ENCODE peak calls at places on chromosome 19, in nine cellular contexts. One of them, this sample, is unnamed.

GRCh38 chr19:19209372-19209771 is 2.4 kb upstream of the NCAN start:
- DNase-seq in fibroblast of pulmonary artery: no peak
- DNase-seq in endothelial cell: no peak
- DNase-seq in stimulated activated CD8-positive, alpha-beta memory T cell treated with anti-CD3 and anti-CD28 coated beads, Interleukin-7, amount 100 ng/mL, for 24 hours: no peak
- DNase-seq in DMS153: no peak
- DNase-seq in GM03348: no peak
- DNase-seq in AG20443: no peak
- DNase-seq in activated CD8-positive, alpha-beta T cell treated with anti-CD3 and anti-CD28 coated beads for 36 hours: no peak
- DNase-seq in neural progenitor cell: no peak
- DNase-seq in this sample: no peak

GRCh38 chr19:52941941-52942370 is 18.7 kb upstream of the ZNF888 start:
- DNase-seq in fibroblast of pulmonary artery: peak
- DNase-seq in endothelial cell: no peak
- DNase-seq in stimulated activated CD8-positive, alpha-beta memory T cell treated with anti-CD3 and anti-CD28 coated beads, Interleukin-7, amount 100 ng/mL, for 24 hours: no peak
- DNase-seq in DMS153: no peak
- DNase-seq in GM03348: peak
- DNase-seq in AG20443: peak
- DNase-seq in activated CD8-positive, alpha-beta T cell treated with anti-CD3 and anti-CD28 coated beads for 36 hours: peak
- DNase-seq in neural progenitor cell: peak
- DNase-seq in this sample: peak

GRCh38 chr19:50425581-50425980 is 6.8 kb downstream of the SPIB start:
- DNase-seq in fibroblast of pulmonary artery: no peak
- DNase-seq in endothelial cell: no peak
- DNase-seq in stimulated activated CD8-positive, alpha-beta memory T cell treated with anti-CD3 and anti-CD28 coated beads, Interleukin-7, amount 100 ng/mL, for 24 hours: no peak
- DNase-seq in DMS153: no peak
- DNase-seq in GM03348: no peak
- DNase-seq in AG20443: no peak
- DNase-seq in activated CD8-positive, alpha-beta T cell treated with anti-CD3 and anti-CD28 coated beads for 36 hours: no peak
- DNase-seq in neural progenitor cell: no peak
- DNase-seq in this sample: no peak

GRCh38 chr19:39052243-39052746 is 19.9 kb upstream of the FBXO27 start:
- DNase-seq in fibroblast of pulmonary artery: peak
- DNase-seq in endothelial cell: peak
- DNase-seq in stimulated activated CD8-positive, alpha-beta memory T cell treated with anti-CD3 and anti-CD28 coated beads, Interleukin-7, amount 100 ng/mL, for 24 hours: peak
- DNase-seq in DMS153: no peak
- DNase-seq in GM03348: peak
- DNase-seq in AG20443: peak
- DNase-seq in activated CD8-positive, alpha-beta T cell treated with anti-CD3 and anti-CD28 coated beads for 36 hours: peak
- DNase-seq in neural progenitor cell: peak
- DNase-seq in this sample: peak

GRCh38 chr19:31427857-31428256 is 78.6 kb upstream of the TSHZ3 start:
- DNase-seq in fibroblast of pulmonary artery: peak
- DNase-seq in endothelial cell: no peak
- DNase-seq in stimulated activated CD8-positive, alpha-beta memory T cell treated with anti-CD3 and anti-CD28 coated beads, Interleukin-7, amount 100 ng/mL, for 24 hours: no peak
- DNase-seq in DMS153: no peak
- DNase-seq in GM03348: peak
- DNase-seq in AG20443: no peak
- DNase-seq in activated CD8-positive, alpha-beta T cell treated with anti-CD3 and anti-CD28 coated beads for 36 hours: no peak
- DNase-seq in neural progenitor cell: no peak
- DNase-seq in this sample: no peak

GRCh38 chr19:53912653-53913052 is 3.6 kb downstream of the CACNG7 start:
- DNase-seq in fibroblast of pulmonary artery: no peak
- DNase-seq in endothelial cell: peak
- DNase-seq in stimulated activated CD8-positive, alpha-beta memory T cell treated with anti-CD3 and anti-CD28 coated beads, Interleukin-7, amount 100 ng/mL, for 24 hours: no peak
- DNase-seq in DMS153: no peak
- DNase-seq in GM03348: no peak
- DNase-seq in AG20443: no peak
- DNase-seq in activated CD8-positive, alpha-beta T cell treated with anti-CD3 and anti-CD28 coated beads for 36 hours: peak
- DNase-seq in neural progenitor cell: peak
- DNase-seq in this sample: peak

GRCh38 chr19:1373534-1374249 is 10.0 kb upstream of the NDUFS7 start:
- DNase-seq in fibroblast of pulmonary artery: peak
- DNase-seq in endothelial cell: no peak
- DNase-seq in stimulated activated CD8-positive, alpha-beta memory T cell treated with anti-CD3 and anti-CD28 coated beads, Interleukin-7, amount 100 ng/mL, for 24 hours: no peak
- DNase-seq in DMS153: no peak
- DNase-seq in GM03348: no peak
- DNase-seq in AG20443: no peak
- DNase-seq in activated CD8-positive, alpha-beta T cell treated with anti-CD3 and anti-CD28 coated beads for 36 hours: no peak
- DNase-seq in neural progenitor cell: no peak
- DNase-seq in this sample: no peak

GRCh38 chr19:54517483-54517882 is 14.9 kb downstream of the LAIR2 start:
- DNase-seq in fibroblast of pulmonary artery: peak
- DNase-seq in endothelial cell: peak
- DNase-seq in stimulated activated CD8-positive, alpha-beta memory T cell treated with anti-CD3 and anti-CD28 coated beads, Interleukin-7, amount 100 ng/mL, for 24 hours: peak
- DNase-seq in DMS153: peak
- DNase-seq in GM03348: peak
- DNase-seq in AG20443: peak
- DNase-seq in activated CD8-positive, alpha-beta T cell treated with anti-CD3 and anti-CD28 coated beads for 36 hours: peak
- DNase-seq in neural progenitor cell: peak
- DNase-seq in this sample: peak

GRCh38 chr19:45952691-45953505 is 20.8 kb downstream of the NOVA2 start:
- DNase-seq in fibroblast of pulmonary artery: peak
- DNase-seq in endothelial cell: peak
- DNase-seq in stimulated activated CD8-positive, alpha-beta memory T cell treated with anti-CD3 and anti-CD28 coated beads, Interleukin-7, amount 100 ng/mL, for 24 hours: peak
- DNase-seq in DMS153: peak
- DNase-seq in GM03348: peak
- DNase-seq in AG20443: peak
- DNase-seq in activated CD8-positive, alpha-beta T cell treated with anti-CD3 and anti-CD28 coated beads for 36 hours: peak
- DNase-seq in neural progenitor cell: peak
- DNase-seq in this sample: no peak

GRCh38 chr19:7397687-7398086 is 49.0 kb downstream of the ARHGEF18 start:
- DNase-seq in fibroblast of pulmonary artery: peak
- DNase-seq in endothelial cell: no peak
- DNase-seq in stimulated activated CD8-positive, alpha-beta memory T cell treated with anti-CD3 and anti-CD28 coated beads, Interleukin-7, amount 100 ng/mL, for 24 hours: no peak
- DNase-seq in DMS153: no peak
- DNase-seq in GM03348: no peak
- DNase-seq in AG20443: peak
- DNase-seq in activated CD8-positive, alpha-beta T cell treated with anti-CD3 and anti-CD28 coated beads for 36 hours: no peak
- DNase-seq in neural progenitor cell: no peak
- DNase-seq in this sample: no peak

GRCh38 chr19:53333071-53333465 is 481 bp upstream of the ZNF845 start:
- DNase-seq in fibroblast of pulmonary artery: no peak
- DNase-seq in endothelial cell: peak
- DNase-seq in stimulated activated CD8-positive, alpha-beta memory T cell treated with anti-CD3 and anti-CD28 coated beads, Interleukin-7, amount 100 ng/mL, for 24 hours: peak
- DNase-seq in DMS153: peak
- DNase-seq in GM03348: peak
- DNase-seq in AG20443: peak
- DNase-seq in activated CD8-positive, alpha-beta T cell treated with anti-CD3 and anti-CD28 coated beads for 36 hours: peak
- DNase-seq in neural progenitor cell: peak
- DNase-seq in this sample: no peak

GRCh38 chr19:3586124-3586626 is 897 bp downstream of the GIPC3 start:
- DNase-seq in fibroblast of pulmonary artery: no peak
- DNase-seq in endothelial cell: peak
- DNase-seq in stimulated activated CD8-positive, alpha-beta memory T cell treated with anti-CD3 and anti-CD28 coated beads, Interleukin-7, amount 100 ng/mL, for 24 hours: no peak
- DNase-seq in DMS153: no peak
- DNase-seq in GM03348: no peak
- DNase-seq in AG20443: no peak
- DNase-seq in activated CD8-positive, alpha-beta T cell treated with anti-CD3 and anti-CD28 coated beads for 36 hours: peak
- DNase-seq in neural progenitor cell: peak
- DNase-seq in this sample: peak

GRCh38 chr19:50830266-50831025 is 2.9 kb downstream of the KLK15 start:
- DNase-seq in fibroblast of pulmonary artery: no peak
- DNase-seq in endothelial cell: no peak
- DNase-seq in stimulated activated CD8-positive, alpha-beta memory T cell treated with anti-CD3 and anti-CD28 coated beads, Interleukin-7, amount 100 ng/mL, for 24 hours: no peak
- DNase-seq in DMS153: no peak
- DNase-seq in GM03348: no peak
- DNase-seq in AG20443: no peak
- DNase-seq in activated CD8-positive, alpha-beta T cell treated with anti-CD3 and anti-CD28 coated beads for 36 hours: no peak
- DNase-seq in neural progenitor cell: no peak
- DNase-seq in this sample: no peak

GRCh38 chr19:2478324-2478755 is 2.4 kb downstream of the GADD45B start:
- DNase-seq in fibroblast of pulmonary artery: peak
- DNase-seq in endothelial cell: no peak
- DNase-seq in stimulated activated CD8-positive, alpha-beta memory T cell treated with anti-CD3 and anti-CD28 coated beads, Interleukin-7, amount 100 ng/mL, for 24 hours: no peak
- DNase-seq in DMS153: peak
- DNase-seq in GM03348: peak
- DNase-seq in AG20443: no peak
- DNase-seq in activated CD8-positive, alpha-beta T cell treated with anti-CD3 and anti-CD28 coated beads for 36 hours: peak
- DNase-seq in neural progenitor cell: peak
- DNase-seq in this sample: peak

GRCh38 chr19:13764101-13764807 is at the start of gene MRI1:
- DNase-seq in fibroblast of pulmonary artery: peak
- DNase-seq in endothelial cell: peak
- DNase-seq in stimulated activated CD8-positive, alpha-beta memory T cell treated with anti-CD3 and anti-CD28 coated beads, Interleukin-7, amount 100 ng/mL, for 24 hours: peak
- DNase-seq in DMS153: peak
- DNase-seq in GM03348: peak
- DNase-seq in AG20443: peak
- DNase-seq in activated CD8-positive, alpha-beta T cell treated with anti-CD3 and anti-CD28 coated beads for 36 hours: peak
- DNase-seq in neural progenitor cell: peak
- DNase-seq in this sample: peak

GRCh38 chr19:51702754-51703654 is 9.9 kb downstream of the SPACA6 start:
- DNase-seq in fibroblast of pulmonary artery: no peak
- DNase-seq in endothelial cell: no peak
- DNase-seq in stimulated activated CD8-positive, alpha-beta memory T cell treated with anti-CD3 and anti-CD28 coated beads, Interleukin-7, amount 100 ng/mL, for 24 hours: no peak
- DNase-seq in DMS153: no peak
- DNase-seq in GM03348: peak
- DNase-seq in AG20443: no peak
- DNase-seq in activated CD8-positive, alpha-beta T cell treated with anti-CD3 and anti-CD28 coated beads for 36 hours: no peak
- DNase-seq in neural progenitor cell: peak
- DNase-seq in this sample: no peak

GRCh38 chr19:18610245-18610555 is 2.5 kb upstream of the TMEM59L start:
- DNase-seq in fibroblast of pulmonary artery: no peak
- DNase-seq in endothelial cell: no peak
- DNase-seq in stimulated activated CD8-positive, alpha-beta memory T cell treated with anti-CD3 and anti-CD28 coated beads, Interleukin-7, amount 100 ng/mL, for 24 hours: no peak
- DNase-seq in DMS153: no peak
- DNase-seq in GM03348: no peak
- DNase-seq in AG20443: no peak
- DNase-seq in activated CD8-positive, alpha-beta T cell treated with anti-CD3 and anti-CD28 coated beads for 36 hours: no peak
- DNase-seq in neural progenitor cell: peak
- DNase-seq in this sample: no peak

GRCh38 chr19:47544476-47544875 is 28.5 kb downstream of the ZNF541 start:
- DNase-seq in fibroblast of pulmonary artery: no peak
- DNase-seq in endothelial cell: no peak
- DNase-seq in stimulated activated CD8-positive, alpha-beta memory T cell treated with anti-CD3 and anti-CD28 coated beads, Interleukin-7, amount 100 ng/mL, for 24 hours: no peak
- DNase-seq in DMS153: no peak
- DNase-seq in GM03348: no peak
- DNase-seq in AG20443: no peak
- DNase-seq in activated CD8-positive, alpha-beta T cell treated with anti-CD3 and anti-CD28 coated beads for 36 hours: no peak
- DNase-seq in neural progenitor cell: no peak
- DNase-seq in this sample: no peak

GRCh38 chr19:49362926-49363264 is 679 bp upstream of the TEAD2 start:
- DNase-seq in fibroblast of pulmonary artery: peak
- DNase-seq in endothelial cell: peak
- DNase-seq in stimulated activated CD8-positive, alpha-beta memory T cell treated with anti-CD3 and anti-CD28 coated beads, Interleukin-7, amount 100 ng/mL, for 24 hours: no peak
- DNase-seq in DMS153: no peak
- DNase-seq in GM03348: peak
- DNase-seq in AG20443: peak
- DNase-seq in activated CD8-positive, alpha-beta T cell treated with anti-CD3 and anti-CD28 coated beads for 36 hours: peak
- DNase-seq in neural progenitor cell: no peak
- DNase-seq in this sample: no peak

GRCh38 chr19:43773725-43774102 is 7.1 kb downstream of the KCNN4 start:
- DNase-seq in fibroblast of pulmonary artery: no peak
- DNase-seq in endothelial cell: no peak
- DNase-seq in stimulated activated CD8-positive, alpha-beta memory T cell treated with anti-CD3 and anti-CD28 coated beads, Interleukin-7, amount 100 ng/mL, for 24 hours: no peak
- DNase-seq in DMS153: no peak
- DNase-seq in GM03348: no peak
- DNase-seq in AG20443: no peak
- DNase-seq in activated CD8-positive, alpha-beta T cell treated with anti-CD3 and anti-CD28 coated beads for 36 hours: no peak
- DNase-seq in neural progenitor cell: peak
- DNase-seq in this sample: no peak

GRCh38 chr19:40603071-40603718 is 2.0 kb downstream of the LTBP4 start:
- DNase-seq in fibroblast of pulmonary artery: peak
- DNase-seq in endothelial cell: no peak
- DNase-seq in stimulated activated CD8-positive, alpha-beta memory T cell treated with anti-CD3 and anti-CD28 coated beads, Interleukin-7, amount 100 ng/mL, for 24 hours: no peak
- DNase-seq in DMS153: no peak
- DNase-seq in GM03348: no peak
- DNase-seq in AG20443: no peak
- DNase-seq in activated CD8-positive, alpha-beta T cell treated with anti-CD3 and anti-CD28 coated beads for 36 hours: no peak
- DNase-seq in neural progenitor cell: peak
- DNase-seq in this sample: peak

GRCh38 chr19:19696386-19696785 is 27.7 kb downstream of the ZNF101 start:
- DNase-seq in fibroblast of pulmonary artery: no peak
- DNase-seq in endothelial cell: no peak
- DNase-seq in stimulated activated CD8-positive, alpha-beta memory T cell treated with anti-CD3 and anti-CD28 coated beads, Interleukin-7, amount 100 ng/mL, for 24 hours: no peak
- DNase-seq in DMS153: no peak
- DNase-seq in GM03348: no peak
- DNase-seq in AG20443: no peak
- DNase-seq in activated CD8-positive, alpha-beta T cell treated with anti-CD3 and anti-CD28 coated beads for 36 hours: no peak
- DNase-seq in neural progenitor cell: no peak
- DNase-seq in this sample: no peak

GRCh38 chr19:48999481-49000325 is 6.0 kb downstream of the RUVBL2 start:
- DNase-seq in fibroblast of pulmonary artery: peak
- DNase-seq in endothelial cell: peak
- DNase-seq in stimulated activated CD8-positive, alpha-beta memory T cell treated with anti-CD3 and anti-CD28 coated beads, Interleukin-7, amount 100 ng/mL, for 24 hours: peak
- DNase-seq in DMS153: no peak
- DNase-seq in GM03348: peak
- DNase-seq in AG20443: peak
- DNase-seq in activated CD8-positive, alpha-beta T cell treated with anti-CD3 and anti-CD28 coated beads for 36 hours: peak
- DNase-seq in neural progenitor cell: peak
- DNase-seq in this sample: peak

GRCh38 chr19:29583196-29584006 is 22.7 kb upstream of the POP4 start:
- DNase-seq in fibroblast of pulmonary artery: peak
- DNase-seq in endothelial cell: no peak
- DNase-seq in stimulated activated CD8-positive, alpha-beta memory T cell treated with anti-CD3 and anti-CD28 coated beads, Interleukin-7, amount 100 ng/mL, for 24 hours: no peak
- DNase-seq in DMS153: no peak
- DNase-seq in GM03348: peak
- DNase-seq in AG20443: peak
- DNase-seq in activated CD8-positive, alpha-beta T cell treated with anti-CD3 and anti-CD28 coated beads for 36 hours: no peak
- DNase-seq in neural progenitor cell: no peak
- DNase-seq in this sample: no peak

GRCh38 chr19:37817180-37817911 is 38.0 kb upstream of the ZNF573 start:
- DNase-seq in fibroblast of pulmonary artery: peak
- DNase-seq in endothelial cell: no peak
- DNase-seq in stimulated activated CD8-positive, alpha-beta memory T cell treated with anti-CD3 and anti-CD28 coated beads, Interleukin-7, amount 100 ng/mL, for 24 hours: peak
- DNase-seq in DMS153: no peak
- DNase-seq in GM03348: peak
- DNase-seq in AG20443: peak
- DNase-seq in activated CD8-positive, alpha-beta T cell treated with anti-CD3 and anti-CD28 coated beads for 36 hours: peak
- DNase-seq in neural progenitor cell: peak
- DNase-seq in this sample: no peak

This sample was measured in Karpas-422.